ENCODE peak calls at places on chromosomes 6 and 20, in ten cellular contexts. S is OCI-LY7; N is body of pancreas; F is mammary epithelial cell; M is CD8-positive, alpha-beta memory T cell; K is endothelial cell; V is uterus; R is cerebellar cortex; T is pancreas; J is AG04450. A is an unnamed sample.
A peak's percentile ranks its signal among the peaks of the same experiment; 100 is the strongest.

GRCh38 chr20:1946762-1947534 is 46.9 kb downstream of the PDYN start:
- DNase-seq in T (no peak), V (peak; percentile 46), M (no peak), S (no peak), F (no peak), J (no peak), K (peak; percentile 30), R (peak; percentile 95), N (peak; percentile 42), A (peak; percentile 67)

GRCh38 chr6:16688984-16689636 is 72.2 kb downstream of the ATXN1 start:
- DNase-seq in N (no peak), S (no peak), T (no peak), V (no peak), F (peak; percentile 86), M (no peak), K (no peak), R (no peak), J (peak; percentile 63), A (no peak)

GRCh38 chr6:127352519-127352918 is 9.1 kb upstream of the ECHDC1 start:
- DNase-seq in J (no peak), K (no peak), S (no peak), R (no peak), V (no peak), N (no peak), T (no peak), M (no peak), F (no peak), A (peak; percentile 49)

GRCh38 chr6:29959492-29959891 is 17.2 kb downstream of the HLA-A start:
- DNase-seq in R (no peak), S (no peak), F (no peak), V (no peak), K (no peak), N (no peak), T (no peak), J (no peak), M (no peak), A (no peak)

GRCh38 chr20:36074983-36075382 is 79.6 kb upstream of the EPB41L1 start:
- DNase-seq in T (no peak), N (no peak), F (no peak), M (no peak), R (no peak), J (no peak), K (no peak), V (no peak), S (no peak), A (no peak)

GRCh38 chr6:7542878-7543394 is 1.5 kb downstream of the DSP start:
- DNase-seq in R (peak; percentile 76), J (no peak), M (no peak), T (peak; percentile 86), F (peak; percentile 88), K (peak; percentile 75), V (peak; percentile 30), S (no peak), N (peak; percentile 91), A (no peak)

GRCh38 chr6:146546440-146546839 is 2.8 kb downstream of the RAB32 start:
- DNase-seq in S (no peak), K (no peak), N (peak; percentile 17), J (peak; percentile 61), M (no peak), T (no peak), R (no peak), V (peak; percentile 39), F (peak; percentile 95), A (no peak)

GRCh38 chr6:11242709-11243108 is 10.2 kb upstream of the NEDD9 start:
- DNase-seq in S (no peak), K (no peak), J (no peak), F (no peak), M (no peak), V (no peak), T (no peak), R (no peak), N (no peak), A (no peak)

GRCh38 chr20:63836335-63837133 is 5.5 kb upstream of the ZBTB46 start:
- DNase-seq in K (no peak), S (no peak), F (no peak), V (no peak), N (no peak), J (no peak), T (no peak), M (no peak), R (peak; percentile 74), A (no peak)

GRCh38 chr6:141199074-141199473 is 933.7 kb upstream of the GJE1 start:
- DNase-seq in F (no peak), J (peak; percentile 68), N (no peak), K (no peak), M (no peak), R (no peak), V (no peak), T (no peak), S (no peak), A (no peak)

GRCh38 chr6:26276841-26277648 is 88.0 kb upstream of the BTN3A2 start:
- DNase-seq in V (no peak), R (no peak), S (no peak), M (no peak), N (no peak), F (no peak), J (no peak), T (no peak), K (no peak), A (no peak)

A was measured in pons.